ENCODE peak calls at places on chromosome 10, in nine cellular contexts. I is tibial artery, A is endodermal cell, Q is BJ, W is psoas muscle, J is cardiac muscle cell, R is OCI-LY7, V is spleen, C is fibroblast of lung. E is an unnamed sample. For H3K36me3, the result is how much of the 10 kb centered on the place peaks cover.

GRCh38 chr10:71025535-71025934 is 137.2 kb upstream of the PCBD1 start:
- DNase-seq in J (no peak), V (no peak), W (no peak), C (no peak), A (peak), R (no peak), I (no peak), Q (no peak), E (no peak)

GRCh38 chr10:14325325-14325955 is 5.3 kb downstream of the FRMD4A start:
- DNase-seq in Q (no peak), W (no peak), C (peak), A (peak), R (peak), V (peak), I (no peak), J (peak), E (no peak)

GRCh38 chr10:24344279-24344678 is 135.3 kb downstream of the KIAA1217 start:
- DNase-seq in Q (peak), I (no peak), V (no peak), W (no peak), A (no peak), C (peak), R (no peak), J (no peak), E (no peak)

GRCh38 chr10:101619983-101620382 is 31.9 kb downstream of the DPCD start:
- DNase-seq in W (no peak), I (no peak), R (no peak), A (no peak), Q (no peak), V (peak), C (no peak), J (no peak), E (no peak)

GRCh38 chr10:91901784-91902677 is 7.3 kb downstream of the FGFBP3 start:
- DNase-seq in A (no peak), J (no peak), I (no peak), C (peak), W (no peak), V (no peak), Q (peak), R (no peak), E (no peak)

GRCh38 chr10:113027574-113028392 is 77.7 kb downstream of the TCF7L2 start:
- DNase-seq in J (no peak), V (no peak), I (no peak), W (no peak), C (peak), Q (no peak), A (peak), R (no peak), E (no peak)

GRCh38 chr10:72097448-72098300 is 9.3 kb upstream of the SPOCK2 start:
- DNase-seq in I (no peak), V (no peak), W (no peak), A (no peak), J (no peak), Q (peak), C (peak), R (no peak), E (no peak)

GRCh38 chr10:109647627-109648026 is 275.7 kb downstream of the XPNPEP1 start:
- DNase-seq in Q (no peak), V (no peak), R (peak), A (no peak), C (no peak), W (no peak), J (no peak), I (no peak), E (no peak)

GRCh38 chr10:60513281-60513680 is 123.6 kb upstream of the ANK3 start:
- DNase-seq in W (no peak), Q (no peak), A (no peak), R (peak), I (no peak), C (no peak), J (no peak), V (no peak), E (no peak)

GRCh38 chr10:44811072-44811471 is 100.1 kb upstream of the TMEM72 start:
- DNase-seq in V (no peak), I (no peak), A (no peak), J (no peak), W (no peak), C (no peak), Q (no peak), R (no peak), E (no peak)

GRCh38 chr10:90179696-90180407 is 478.5 kb downstream of the KIF20B start:
- DNase-seq in Q (peak), J (no peak), V (no peak), W (no peak), R (no peak), C (peak), A (no peak), I (no peak), E (no peak)

GRCh38 chr10:91054325-91054724 is 133.4 kb upstream of the ANKRD1 start:
- DNase-seq in R (no peak), W (no peak), Q (no peak), I (no peak), A (no peak), C (peak), V (no peak), J (no peak), E (no peak)

GRCh38 chr10:80260295-80261243 is 28.9 kb downstream of the MAT1A start:
- DNase-seq in V (peak), J (peak), R (peak), I (no peak), W (no peak), C (peak), A (peak), Q (no peak), E (no peak)

GRCh38 chr10:18043148-18043547 is 91.4 kb downstream of the SLC39A12 start:
- DNase-seq in C (peak), W (no peak), J (no peak), A (no peak), V (no peak), Q (no peak), I (no peak), R (no peak), E (no peak)

GRCh38 chr10:18043607-18044006 is 91.9 kb downstream of the SLC39A12 start:
- DNase-seq in V (no peak), I (no peak), J (no peak), Q (no peak), W (no peak), C (no peak), A (no peak), R (no peak), E (no peak)

GRCh38 chr10:18044976-18045720 is 93.4 kb downstream of the SLC39A12 start:
- DNase-seq in Q (no peak), C (peak), R (no peak), J (no peak), A (no peak), W (no peak), V (no peak), I (no peak), E (no peak)
- H3K36me3 ChIP-seq in Q (under half), C (under half), R (under half), J (under half), A (under half), W (under half), V (under half), I (under half), E (under half)

GRCh38 chr10:7054915-7055314 is 355.9 kb downstream of the SFMBT2 start:
- DNase-seq in W (no peak), J (peak), R (peak), I (no peak), V (no peak), A (peak), C (peak), Q (no peak), E (no peak)
- TF ChIP-seq CTCF in W (no peak), J (no peak), R (peak), I (no peak), V (no peak), A (peak), C (no peak), Q (peak), E (no peak)

GRCh38 chr10:110893559-110894179 is 21.9 kb downstream of the PDCD4 start:
- DNase-seq in I (no peak), J (peak), C (peak), Q (no peak), A (no peak), V (no peak), W (no peak), R (peak), E (no peak)

GRCh38 chr10:110887560-110887959 is 15.8 kb downstream of the PDCD4 start:
- DNase-seq in A (no peak), J (no peak), Q (no peak), C (no peak), V (no peak), W (no peak), I (no peak), R (no peak), E (no peak)

GRCh38 chr10:110897184-110897583 is 21.8 kb downstream of the BBIP1 start:
- DNase-seq in R (no peak), Q (no peak), C (peak), W (no peak), J (no peak), I (no peak), V (no peak), A (no peak), E (no peak)

GRCh38 chr10:110898391-110898790 is 20.6 kb downstream of the BBIP1 start:
- DNase-seq in R (no peak), W (no peak), I (no peak), A (no peak), V (no peak), C (no peak), Q (no peak), J (no peak), E (no peak)

DNA sequence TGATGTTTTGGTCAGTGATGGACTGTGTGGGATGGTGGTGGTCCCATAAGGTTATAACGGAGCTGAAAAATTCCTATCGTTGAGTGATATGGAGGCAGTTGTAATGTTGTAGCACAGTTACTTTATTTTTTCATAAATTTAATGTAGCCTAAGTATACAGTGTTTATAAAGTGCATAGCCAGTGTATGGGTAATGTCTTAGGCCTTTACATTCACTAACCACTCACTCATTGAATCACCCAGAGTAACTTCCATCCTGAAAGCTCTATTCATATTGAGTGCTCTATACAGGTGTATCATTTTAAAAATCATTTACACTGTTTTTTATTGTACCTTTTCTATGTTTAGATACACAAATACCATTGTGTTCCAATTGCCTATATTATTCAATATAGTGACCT is 20.9 kb downstream of the PDCD4 start:
- DNase-seq in R (no peak), I (no peak), W (no peak), J (no peak), C (no peak), A (no peak), Q (no peak), V (no peak), E (no peak)
- H3K36me3 ChIP-seq in R (half or more), I (under half), W (half or more), J (under half), C (under half), A (half or more), Q (under half), V (half or more), E (half or more)

DNA sequence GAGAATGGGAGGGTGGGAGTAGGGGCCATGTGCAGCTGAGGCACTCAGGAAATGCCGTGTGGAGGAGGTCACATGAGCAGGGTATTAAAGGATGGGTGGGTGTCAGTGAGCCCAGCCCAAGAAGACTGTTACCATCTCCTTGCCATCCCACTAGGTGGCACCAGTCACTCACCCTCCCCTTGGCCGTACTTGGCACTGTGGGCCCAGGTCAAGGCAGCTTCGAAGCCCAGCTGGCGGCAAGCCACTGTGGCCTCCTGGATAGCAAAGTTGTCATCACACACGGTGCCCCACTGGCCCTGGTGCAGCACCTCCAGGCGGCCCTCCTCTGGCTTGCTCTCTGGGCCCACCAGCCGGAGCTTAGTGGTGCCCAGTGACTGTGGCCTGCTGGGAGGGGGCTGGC is 5.4 kb downstream of the LOXL4 start:
- DNase-seq in J (peak), C (peak), I (no peak), Q (no peak), A (peak), W (peak), V (no peak), R (peak), E (no peak)
- TF ChIP-seq CTCF in J (peak), C (peak), I (peak), Q (peak), A (peak), W (peak), V (no peak), R (peak), E (peak)

GRCh38 chr10:124996854-124997215 is 54.9 kb downstream of the ZRANB1 start:
- DNase-seq in W (no peak), V (no peak), I (peak), A (peak), J (no peak), Q (no peak), R (no peak), C (no peak), E (no peak)
- H3K36me3 ChIP-seq in W (half or more), V (half or more), I (under half), A (under half), J (under half), Q (half or more), R (under half), C (under half), E (half or more)